ENCODE peak calls at places on chromosomes 2 and 18, in six cellular contexts. F is AG09309; V is activated T-cell treated with anti-CD3 and anti-CD28 coated beads, Interleukin-2, amount 50 U/mL, for 72 hours; Y is IMR-90; T is AG09319; M is stimulated activated CD8-positive, alpha-beta memory T cell treated with anti-CD3 and anti-CD28 coated beads, Interleukin-2, amount 100 ng/mL, for 48 hours. C is an unnamed sample.

GRCh38 chr2:231600619-231601355 is 8.1 kb downstream of the TEX44 start:
- DNase-seq in F (no peak), V (no peak), Y (no peak), T (no peak), M (no peak), C (no peak)

GRCh38 chr2:238096311-238097011 is 3.7 kb upstream of the ESPNL start:
- DNase-seq in F (no peak), V (no peak), Y (no peak), T (no peak), M (no peak), C (no peak)

GRCh38 chr2:241940329-241940728 is 70.8 kb downstream of the RTP5 start:
- DNase-seq in F (no peak), V (no peak), Y (no peak), T (no peak), M (no peak), C (no peak)

GRCh38 chr2:20015482-20016083 is 3.1 kb upstream of the MATN3 start:
- DNase-seq in F (peak), V (peak), Y (peak), T (peak), M (no peak), C (peak)

GRCh38 chr2:39602616-39603015 is 63.1 kb upstream of the TMEM178A start:
- DNase-seq in F (no peak), V (no peak), Y (no peak), T (no peak), M (no peak), C (no peak)

GRCh38 chr2:131148426-131148825 is 43.3 kb downstream of the PLEKHB2 start:
- DNase-seq in F (no peak), V (no peak), Y (no peak), T (no peak), M (no peak), C (no peak)

GRCh38 chr2:238378230-238379095 is 48.3 kb upstream of the ASB1 start:
- DNase-seq in F (no peak), V (no peak), Y (no peak), T (no peak), M (no peak), C (no peak)

GRCh38 chr2:83081835-83082522 is 1377.1 kb downstream of the SUCLG1 start:
- DNase-seq in F (no peak), V (no peak), Y (peak), T (no peak), M (no peak), C (no peak)

GRCh38 chr2:88733155-88733902 is 41.9 kb downstream of the RPIA start:
- DNase-seq in F (no peak), V (no peak), Y (no peak), T (no peak), M (no peak), C (no peak)

GRCh38 chr2:172100080-172101007 is 2.4 kb downstream of the DLX2 start:
- DNase-seq in F (no peak), V (no peak), Y (no peak), T (no peak), M (no peak), C (no peak)

GRCh38 chr2:74550231-74550630 is 3.5 kb downstream of the LOXL3 start:
- DNase-seq in F (no peak), V (no peak), Y (no peak), T (no peak), M (no peak), C (no peak)

GRCh38 chr2:203586696-203587095 is 51.6 kb upstream of the RAPH1 start:
- DNase-seq in F (no peak), V (no peak), Y (peak), T (no peak), M (no peak), C (no peak)

GRCh38 chr2:20400787-20401494 is 45.9 kb upstream of the RHOB start:
- DNase-seq in F (no peak), V (no peak), Y (peak), T (no peak), M (no peak), C (no peak)

GRCh38 chr18:48804856-48805610 is 145.7 kb downstream of the SMAD7 start:
- DNase-seq in F (no peak), V (no peak), Y (no peak), T (no peak), M (no peak), C (no peak)

GRCh38 chr2:11420190-11420589 is 45.8 kb downstream of the E2F6 start:
- DNase-seq in F (no peak), V (no peak), Y (no peak), T (no peak), M (no peak), C (no peak)

GRCh38 chr2:3608373-3609278 is 13.7 kb downstream of the COLEC11 start:
- DNase-seq in F (no peak), V (no peak), Y (no peak), T (no peak), M (no peak), C (no peak)

GRCh38 chr2:39416172-39416571 is 20.9 kb downstream of the MAP4K3 start:
- DNase-seq in F (peak), V (no peak), Y (peak), T (peak), M (no peak), C (no peak)

GRCh38 chr2:100524331-100524730 is 38.5 kb upstream of the PDCL3 start:
- DNase-seq in F (no peak), V (no peak), Y (peak), T (no peak), M (no peak), C (no peak)

GRCh38 chr2:222304737-222305509 is 6.1 kb upstream of the PAX3 start:
- DNase-seq in F (no peak), V (no peak), Y (no peak), T (no peak), M (no peak), C (no peak)

GRCh38 chr2:73063472-73063871 is 8.0 kb downstream of the SFXN5 start:
- DNase-seq in F (no peak), V (no peak), Y (no peak), T (no peak), M (no peak), C (no peak)

GRCh38 chr2:38277245-38278119 is 99.6 kb downstream of the ATL2 start:
- DNase-seq in F (no peak), V (no peak), Y (peak), T (no peak), M (no peak), C (no peak)

GRCh38 chr2:17309741-17310339 is 208.4 kb downstream of the RAD51AP2 start:
- DNase-seq in F (no peak), V (peak), Y (peak), T (peak), M (no peak), C (peak)

GRCh38 chr2:53129851-53130250 is 637.8 kb upstream of the CHAC2 start:
- DNase-seq in F (peak), V (no peak), Y (peak), T (peak), M (no peak), C (peak)

GRCh38 chr2:176158855-176159677 is 2.0 kb downstream of the HOXD3 start:
- DNase-seq in F (no peak), V (no peak), Y (no peak), T (no peak), M (no peak), C (no peak)

GRCh38 chr2:130245976-130246375 is 47.7 kb upstream of the TUBA3E start:
- DNase-seq in F (no peak), V (no peak), Y (no peak), T (no peak), M (no peak), C (no peak)

GRCh38 chr2:62566847-62567246 is 60.9 kb upstream of the TMEM17 start:
- DNase-seq in F (no peak), V (no peak), Y (no peak), T (no peak), M (no peak), C (no peak)

GRCh38 chr2:25168256-25169072 is at the start of gene POMC:
- DNase-seq in F (no peak), V (peak), Y (peak), T (no peak), M (no peak), C (no peak)

GRCh38 chr2:166632616-166633015 is 138.6 kb upstream of the SCN7A start:
- DNase-seq in F (no peak), V (no peak), Y (peak), T (peak), M (no peak), C (no peak)

GRCh38 chr18:59671533-59671932 is 25.7 kb downstream of the CCBE1 start:
- DNase-seq in F (no peak), V (no peak), Y (no peak), T (no peak), M (no peak), C (no peak)

GRCh38 chr2:88114821-88115220 is 13.0 kb downstream of the FABP1 start:
- DNase-seq in F (no peak), V (no peak), Y (no peak), T (no peak), M (no peak), C (no peak)

GRCh38 chr2:168085801-168086361 is 161.5 kb downstream of the STK39 start:
- DNase-seq in F (no peak), V (no peak), Y (no peak), T (no peak), M (no peak), C (no peak)

GRCh38 chr18:35736696-35737095 is 155.2 kb downstream of the GALNT1 start:
- DNase-seq in F (no peak), V (no peak), Y (no peak), T (no peak), M (no peak), C (no peak)

GRCh38 chr2:174827371-174828369 is 63.4 kb upstream of the CHRNA1 start:
- DNase-seq in F (no peak), V (no peak), Y (peak), T (no peak), M (no peak), C (no peak)

GRCh38 chr2:179842498-179843153 is 18.8 kb downstream of the ZNF385B start:
- DNase-seq in F (no peak), V (peak), Y (no peak), T (no peak), M (no peak), C (no peak)

GRCh38 chr2:31060397-31060796 is 77.8 kb downstream of the GALNT14 start:
- DNase-seq in F (no peak), V (no peak), Y (no peak), T (no peak), M (no peak), C (no peak)